ENCODE peak calls at places on chromosome 5, in ten cellular contexts. F is stimulated activated CD8-positive, alpha-beta memory T cell treated with anti-CD3 and anti-CD28 coated beads, Interleukin-15, amount 100 ng/mL, for 4 hours; Q is WTC11; L is CD4-positive, alpha-beta T cell; C is Right ventricle myocardium inferior; G is epithelial cell of esophagus; A is colonic mucosa; K is non-pigmented ciliary epithelial cell; H is tibial nerve; E is hypothalamus. Z is an unnamed sample.

GRCh38 chr5:143582869-143583268 is 179.4 kb upstream of the NR3C1 start:
- DNase-seq in F (no peak), Q (no peak), L (no peak), C (no peak), G (peak), A (no peak), K (no peak), H (no peak), E (no peak), Z (no peak)

GRCh38 chr5:52925001-52925400 is 64.2 kb upstream of the ITGA2 start:
- DNase-seq in F (no peak), Q (no peak), L (no peak), C (no peak), G (no peak), A (no peak), K (no peak), H (no peak), E (no peak), Z (no peak)

GRCh38 chr5:145991044-145991575 is 54.7 kb downstream of the SH3RF2 start:
- DNase-seq in F (no peak), Q (no peak), L (no peak), C (no peak), G (no peak), A (no peak), K (no peak), H (no peak), E (no peak), Z (no peak)

GRCh38 chr5:146647656-146648199 is 131.7 kb upstream of the GPR151 start:
- DNase-seq in F (no peak), Q (no peak), L (no peak), C (no peak), G (no peak), A (no peak), K (no peak), H (no peak), E (peak), Z (no peak)

GRCh38 chr5:1362242-1363015 is 17.5 kb upstream of the CLPTM1L start:
- DNase-seq in F (no peak), Q (no peak), L (no peak), C (peak), G (no peak), A (no peak), K (no peak), H (no peak), E (no peak), Z (no peak)

GRCh38 chr5:131466171-131466766 is 168.8 kb downstream of the RAPGEF6 start:
- DNase-seq in F (no peak), Q (no peak), L (no peak), C (no peak), G (peak), A (no peak), K (peak), H (no peak), E (no peak), Z (no peak)

GRCh38 chr5:135880801-135881200 is 14.8 kb downstream of the IL9 start:
- DNase-seq in F (no peak), Q (no peak), L (no peak), C (no peak), G (peak), A (no peak), K (no peak), H (no peak), E (no peak), Z (no peak)

GRCh38 chr5:103510851-103511553 is 51.6 kb downstream of the NUDT12 start:
- DNase-seq in F (no peak), Q (no peak), L (no peak), C (no peak), G (peak), A (no peak), K (no peak), H (no peak), E (no peak), Z (no peak)

GRCh38 chr5:39604491-39604890 is 179.7 kb upstream of the DAB2 start:
- DNase-seq in F (no peak), Q (no peak), L (no peak), C (no peak), G (no peak), A (no peak), K (no peak), H (no peak), E (no peak), Z (no peak)

GRCh38 chr5:39423331-39423751 is 1.4 kb downstream of the DAB2 start:
- DNase-seq in F (no peak), Q (peak), L (no peak), C (no peak), G (no peak), A (peak), K (no peak), H (no peak), E (no peak), Z (no peak)

GRCh38 chr5:121628783-121629182 is 222.9 kb upstream of the FTMT start:
- DNase-seq in F (no peak), Q (no peak), L (no peak), C (no peak), G (peak), A (no peak), K (no peak), H (peak), E (no peak), Z (no peak)

GRCh38 chr5:34022131-34022705 is 14.4 kb upstream of the AMACR start:
- DNase-seq in F (no peak), Q (no peak), L (no peak), C (no peak), G (peak), A (no peak), K (no peak), H (no peak), E (no peak), Z (no peak)

GRCh38 chr5:95646569-95647330 is at the start of gene RFESD:
- DNase-seq in F (peak), Q (peak), L (peak), C (peak), G (peak), A (peak), K (peak), H (peak), E (peak), Z (peak)

GRCh38 chr5:155938051-155938450 is 388.9 kb upstream of the SGCD start:
- DNase-seq in F (no peak), Q (no peak), L (no peak), C (no peak), G (no peak), A (no peak), K (no peak), H (no peak), E (no peak), Z (no peak)

GRCh38 chr5:87924451-87924850 is 344.2 kb downstream of the TMEM161B start:
- DNase-seq in F (no peak), Q (peak), L (no peak), C (no peak), G (peak), A (no peak), K (no peak), H (no peak), E (no peak), Z (no peak)

GRCh38 chr5:152532714-152533113 is 127.6 kb upstream of the NMUR2 start:
- DNase-seq in F (no peak), Q (no peak), L (no peak), C (no peak), G (peak), A (no peak), K (peak), H (peak), E (no peak), Z (no peak)

GRCh38 chr5:139287890-139288635 is 5.5 kb upstream of the MATR3 start:
- DNase-seq in F (no peak), Q (no peak), L (no peak), C (no peak), G (peak), A (no peak), K (no peak), H (no peak), E (no peak), Z (no peak)

GRCh38 chr5:122120957-122121356 is 8.4 kb upstream of the ZNF474 start:
- DNase-seq in F (no peak), Q (no peak), L (no peak), C (no peak), G (peak), A (no peak), K (no peak), H (no peak), E (no peak), Z (no peak)

GRCh38 chr5:77987988-77988387 is 211.8 kb upstream of the TBCA start:
- DNase-seq in F (no peak), Q (no peak), L (no peak), C (no peak), G (no peak), A (no peak), K (no peak), H (no peak), E (no peak), Z (no peak)

GRCh38 chr5:93886917-93887361 is 145.5 kb upstream of the POU5F2 start:
- DNase-seq in F (no peak), Q (no peak), L (no peak), C (no peak), G (no peak), A (no peak), K (no peak), H (no peak), E (no peak), Z (no peak)

GRCh38 chr5:58094031-58094430 is 365.9 kb downstream of the PLK2 start:
- DNase-seq in F (no peak), Q (no peak), L (no peak), C (no peak), G (peak), A (no peak), K (no peak), H (no peak), E (no peak), Z (no peak)

GRCh38 chr5:139955053-139955605 is 88.0 kb downstream of the NRG2 start:
- DNase-seq in F (no peak), Q (no peak), L (no peak), C (no peak), G (no peak), A (no peak), K (no peak), H (no peak), E (no peak), Z (no peak)

GRCh38 chr5:532521-533242 is 8.4 kb upstream of the SLC9A3 start:
- DNase-seq in F (no peak), Q (no peak), L (no peak), C (peak), G (no peak), A (no peak), K (no peak), H (no peak), E (no peak), Z (peak)

GRCh38 chr5:143279698-143280097 is 123.8 kb downstream of the NR3C1 start:
- DNase-seq in F (no peak), Q (peak), L (no peak), C (no peak), G (peak), A (no peak), K (no peak), H (no peak), E (no peak), Z (no peak)

GRCh38 chr5:151682240-151682639 is 4.5 kb downstream of the SPARC start:
- DNase-seq in F (no peak), Q (no peak), L (no peak), C (no peak), G (no peak), A (no peak), K (no peak), H (no peak), E (no peak), Z (no peak)

GRCh38 chr5:145539201-145539600 is 295.9 kb downstream of the PRELID2 start:
- DNase-seq in F (no peak), Q (no peak), L (no peak), C (no peak), G (no peak), A (no peak), K (no peak), H (no peak), E (no peak), Z (no peak)

GRCh38 chr5:115626444-115626823 is 598 bp upstream of the TMED7 start:
- DNase-seq in F (no peak), Q (no peak), L (no peak), C (no peak), G (no peak), A (no peak), K (no peak), H (no peak), E (no peak), Z (no peak)

GRCh38 chr5:146007270-146007669 is 70.9 kb downstream of the SH3RF2 start:
- DNase-seq in F (no peak), Q (no peak), L (no peak), C (no peak), G (no peak), A (no peak), K (no peak), H (no peak), E (no peak), Z (no peak)

GRCh38 chr5:142432961-142433360 is 108.1 kb upstream of the SPRY4 start:
- DNase-seq in F (peak), Q (no peak), L (peak), C (no peak), G (no peak), A (no peak), K (no peak), H (no peak), E (no peak), Z (no peak)

Z was measured in Right ventricle myocardium superior.